ENCODE peak calls at places on chromosome 2, in seven cellular contexts. V, I, X, L, F, B and D are unnamed samples.

GRCh38 chr2:144712277-144712944 is 192.5 kb upstream of the ZEB2 start:
- DNase-seq in V (no peak), I (no peak), X (no peak), L (no peak), F (no peak), B (peak), D (no peak)

GRCh38 chr2:140892911-140893637 is 1237.7 kb downstream of the LRP1B start:
- DNase-seq in V (no peak), I (peak), X (no peak), L (no peak), F (no peak), B (peak), D (no peak)

GRCh38 chr2:100699131-100699530 is 120.8 kb upstream of the NPAS2 start:
- DNase-seq in V (no peak), I (no peak), X (no peak), L (no peak), F (no peak), B (no peak), D (no peak)

GRCh38 chr2:98233941-98234340 is 112.3 kb upstream of the CNGA3 start:
- DNase-seq in V (no peak), I (no peak), X (no peak), L (no peak), F (no peak), B (no peak), D (no peak)

GRCh38 chr2:68734688-68735525 is at the start of gene ARHGAP25:
- DNase-seq in V (peak), I (no peak), X (no peak), L (peak), F (no peak), B (no peak), D (peak)

GRCh38 chr2:195836002-195836401 is 179.0 kb downstream of the SLC39A10 start:
- DNase-seq in V (no peak), I (no peak), X (no peak), L (no peak), F (no peak), B (no peak), D (no peak)

GRCh38 chr2:30684546-30684945 is 122.7 kb downstream of the CAPN13 start:
- DNase-seq in V (no peak), I (no peak), X (no peak), L (no peak), F (peak), B (no peak), D (no peak)

GRCh38 chr2:207472343-207473202 is 57.2 kb upstream of the CREB1 start:
- DNase-seq in V (no peak), I (no peak), X (no peak), L (no peak), F (no peak), B (no peak), D (no peak)

GRCh38 chr2:38719706-38720105 is 31.5 kb downstream of the SRSF7 start:
- DNase-seq in V (no peak), I (no peak), X (no peak), L (no peak), F (no peak), B (no peak), D (no peak)

GRCh38 chr2:234632527-234633391 is 135.9 kb upstream of the ARL4C start:
- DNase-seq in V (no peak), I (peak), X (no peak), L (no peak), F (peak), B (peak), D (no peak)

GRCh38 chr2:134469516-134470115 is 215.7 kb downstream of the MGAT5 start:
- DNase-seq in V (no peak), I (no peak), X (no peak), L (no peak), F (no peak), B (no peak), D (no peak)

GRCh38 chr2:217314021-217314460 is 454.2 kb upstream of the TNP1 start:
- DNase-seq in V (no peak), I (no peak), X (no peak), L (peak), F (peak), B (no peak), D (no peak)

GRCh38 chr2:27954771-27955384 is 64.3 kb downstream of the BABAM2 start:
- DNase-seq in V (peak), I (peak), X (no peak), L (peak), F (peak), B (peak), D (peak)

GRCh38 chr2:158034198-158034831 is 67.4 kb upstream of the UPP2 start:
- DNase-seq in V (no peak), I (peak), X (peak), L (peak), F (peak), B (peak), D (peak)

GRCh38 chr2:46796031-46796430 is 119.6 kb downstream of the MCFD2 start:
- DNase-seq in V (no peak), I (no peak), X (no peak), L (no peak), F (no peak), B (no peak), D (no peak)

GRCh38 chr2:29921560-29921915 is at the start of gene ALK:
- DNase-seq in V (peak), I (peak), X (peak), L (peak), F (peak), B (peak), D (no peak)